ENCODE peak calls at places on chromosomes 12 and 14, in four cellular contexts. One of them, this sample, is unnamed.
A peak's percentile ranks its signal among the peaks of the same experiment; 100 is the strongest.

GRCh38 chr14:104112609-104113571 is 25.5 kb upstream of the KIF26A start:
- DNase-seq in GM12878: no peak
- DNase-seq in H1: peak; percentile 39
- DNase-seq in HCT116: no peak
- DNase-seq in this sample: no peak

GRCh38 chr14:76306131-76306530 is 69.8 kb upstream of the ESRRB start:
- DNase-seq in HCT116: no peak
- DNase-seq in GM12878: no peak
- DNase-seq in H1: peak; percentile 20
- DNase-seq in this sample: no peak

GRCh38 chr12:30905483-30906009 is 21.0 kb upstream of the TSPAN11 start:
- DNase-seq in HCT116: no peak
- DNase-seq in GM12878: no peak
- DNase-seq in H1: no peak
- DNase-seq in this sample: no peak

GRCh38 chr12:95335948-95336347 is 118.3 kb downstream of the VEZT start:
- DNase-seq in H1: no peak
- DNase-seq in HCT116: no peak
- DNase-seq in GM12878: no peak
- DNase-seq in this sample: no peak

GRCh38 chr12:123829561-123829960 is 67.5 kb downstream of the DNAH10 start:
- DNase-seq in HCT116: no peak
- DNase-seq in H1: no peak
- DNase-seq in GM12878: no peak
- DNase-seq in this sample: no peak

GRCh38 chr12:89383235-89384049 is 31.1 kb upstream of the DUSP6 start:
- DNase-seq in H1: no peak
- DNase-seq in GM12878: no peak
- DNase-seq in HCT116: no peak
- DNase-seq in this sample: no peak

GRCh38 chr12:58387199-58387598 is 445.8 kb downstream of the ATP23 start:
- DNase-seq in HCT116: peak; percentile 38
- DNase-seq in GM12878: no peak
- DNase-seq in H1: no peak
- DNase-seq in this sample: no peak

GRCh38 chr12:25518512-25518911 is 34.6 kb downstream of the LMNTD1 start:
- DNase-seq in H1: no peak
- DNase-seq in HCT116: no peak
- DNase-seq in GM12878: peak; percentile 7
- DNase-seq in this sample: no peak

GRCh38 chr12:118773956-118774723 is 207.2 kb upstream of the SRRM4 start:
- DNase-seq in GM12878: no peak
- DNase-seq in HCT116: no peak
- DNase-seq in H1: peak; percentile 85
- DNase-seq in this sample: peak; percentile 65

GRCh38 chr12:108401964-108402363 is 62.9 kb upstream of the CMKLR1 start:
- DNase-seq in H1: no peak
- DNase-seq in GM12878: no peak
- DNase-seq in HCT116: no peak
- DNase-seq in this sample: no peak

GRCh38 chr14:23614395-23614828 is 21.8 kb upstream of the DHRS2 start:
- DNase-seq in GM12878: no peak
- DNase-seq in H1: no peak
- DNase-seq in HCT116: no peak
- DNase-seq in this sample: no peak

GRCh38 chr14:33457021-33457420 is 493.9 kb downstream of the EGLN3 start:
- DNase-seq in GM12878: no peak
- DNase-seq in H1: no peak
- DNase-seq in HCT116: no peak
- DNase-seq in this sample: no peak

GRCh38 chr14:106877527-106877926 is 1351.1 kb downstream of the TMEM121 start:
- DNase-seq in HCT116: no peak
- DNase-seq in GM12878: no peak
- DNase-seq in H1: no peak
- DNase-seq in this sample: no peak

GRCh38 chr12:124661382-124661781 is 94.0 kb upstream of the NCOR2 start:
- DNase-seq in GM12878: no peak
- DNase-seq in H1: no peak
- DNase-seq in HCT116: no peak
- DNase-seq in this sample: no peak

GRCh38 chr14:55588259-55588699 is 8.3 kb downstream of the KTN1 start:
- DNase-seq in GM12878: no peak
- DNase-seq in H1: no peak
- DNase-seq in HCT116: no peak
- DNase-seq in this sample: no peak

GRCh38 chr14:101772770-101773169 is 11.3 kb downstream of the PPP2R5C start:
- DNase-seq in GM12878: no peak
- DNase-seq in H1: no peak
- DNase-seq in HCT116: no peak
- DNase-seq in this sample: no peak

GRCh38 chr14:72616294-72616693 is 277.6 kb downstream of the DPF3 start:
- DNase-seq in GM12878: no peak
- DNase-seq in H1: peak; percentile 19
- DNase-seq in HCT116: no peak
- DNase-seq in this sample: no peak

GRCh38 chr14:38616959-38617358 is 361.1 kb upstream of the CLEC14A start:
- DNase-seq in H1: no peak
- DNase-seq in HCT116: no peak
- DNase-seq in GM12878: no peak
- DNase-seq in this sample: no peak

GRCh38 chr14:67636361-67636919 is 16.7 kb downstream of the ARG2 start:
- DNase-seq in H1: no peak
- DNase-seq in HCT116: no peak
- DNase-seq in GM12878: peak; percentile 39
- DNase-seq in this sample: no peak

GRCh38 chr12:29700761-29701481 is 82.8 kb downstream of the TMTC1 start:
- DNase-seq in GM12878: no peak
- DNase-seq in HCT116: no peak
- DNase-seq in H1: no peak
- DNase-seq in this sample: no peak

GRCh38 chr12:29702972-29703371 is 80.8 kb downstream of the TMTC1 start:
- DNase-seq in HCT116: no peak
- DNase-seq in GM12878: no peak
- DNase-seq in H1: no peak
- DNase-seq in this sample: no peak

GRCh38 chr12:29702222-29702621 is 81.5 kb downstream of the TMTC1 start:
- DNase-seq in H1: no peak
- DNase-seq in GM12878: no peak
- DNase-seq in HCT116: no peak
- DNase-seq in this sample: no peak

GRCh38 chr12:29695026-29695425 is 88.7 kb downstream of the TMTC1 start:
- DNase-seq in HCT116: no peak
- DNase-seq in GM12878: no peak
- DNase-seq in H1: no peak
- DNase-seq in this sample: no peak

GRCh38 chr12:29698756-29699155 is 85.0 kb downstream of the TMTC1 start:
- DNase-seq in GM12878: no peak
- DNase-seq in H1: no peak
- DNase-seq in HCT116: no peak
- DNase-seq in this sample: peak; percentile 47
- TF ChIP-seq YY1 in GM12878: no peak
- TF ChIP-seq YY1 in H1: no peak
- TF ChIP-seq YY1 in HCT116: no peak
- TF ChIP-seq YY1 in this sample: no peak

GRCh38 chr14:69595336-69595735 is 16.1 kb upstream of the SUSD6 start:
- DNase-seq in GM12878: no peak
- DNase-seq in H1: no peak
- DNase-seq in HCT116: no peak
- DNase-seq in this sample: no peak
- H3K4me1 ChIP-seq in GM12878: peaks cover 4% of the 10 kb centered on the region
- H3K4me1 ChIP-seq in H1: no peaks in the 10 kb centered on the region
- H3K4me1 ChIP-seq in HCT116: no peaks in the 10 kb centered on the region
- H3K4me1 ChIP-seq in this sample: no peaks in the 10 kb centered on the region

DNA sequence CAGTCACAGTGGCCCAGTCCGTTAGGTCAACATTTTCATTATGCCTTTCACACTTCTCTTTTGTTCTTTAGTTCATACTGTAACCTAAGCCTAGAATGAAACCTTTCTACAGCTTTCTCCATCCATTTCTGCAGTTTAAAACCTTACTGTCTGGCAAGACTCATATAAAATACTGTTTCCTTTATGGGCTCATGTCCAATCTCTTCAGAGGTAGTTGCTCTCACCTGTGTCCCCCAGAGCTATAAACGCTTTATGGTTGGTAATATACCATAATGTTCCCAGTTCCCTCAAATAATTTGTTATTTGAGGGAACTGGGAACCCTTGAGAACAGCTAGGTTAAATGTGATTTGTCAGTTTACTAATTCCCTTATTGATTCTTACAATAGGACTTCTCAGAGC is 83.0 kb downstream of the SRGAP1 start:
- DNase-seq in GM12878: no peak
- DNase-seq in HCT116: no peak
- DNase-seq in H1: no peak
- DNase-seq in this sample: no peak
- TF ChIP-seq YY1 in GM12878: no peak
- TF ChIP-seq YY1 in HCT116: no peak
- TF ChIP-seq YY1 in H1: no peak
- TF ChIP-seq YY1 in this sample: no peak

GRCh38 chr14:59277659-59278058 is 89.2 kb downstream of the DAAM1 start:
- DNase-seq in H1: no peak
- DNase-seq in HCT116: no peak
- DNase-seq in GM12878: no peak
- DNase-seq in this sample: no peak

GRCh38 chr14:59274991-59275391 is 86.5 kb downstream of the DAAM1 start:
- DNase-seq in HCT116: no peak
- DNase-seq in GM12878: peak; percentile 67
- DNase-seq in H1: no peak
- DNase-seq in this sample: no peak

GRCh38 chr14:59275668-59276067 is 87.2 kb downstream of the DAAM1 start:
- DNase-seq in H1: no peak
- DNase-seq in GM12878: peak; percentile 78
- DNase-seq in HCT116: peak; percentile 75
- DNase-seq in this sample: no peak

GRCh38 chr14:59278111-59278510 is 89.6 kb downstream of the DAAM1 start:
- DNase-seq in GM12878: no peak
- DNase-seq in HCT116: peak; percentile 85
- DNase-seq in H1: no peak
- DNase-seq in this sample: no peak

DNA sequence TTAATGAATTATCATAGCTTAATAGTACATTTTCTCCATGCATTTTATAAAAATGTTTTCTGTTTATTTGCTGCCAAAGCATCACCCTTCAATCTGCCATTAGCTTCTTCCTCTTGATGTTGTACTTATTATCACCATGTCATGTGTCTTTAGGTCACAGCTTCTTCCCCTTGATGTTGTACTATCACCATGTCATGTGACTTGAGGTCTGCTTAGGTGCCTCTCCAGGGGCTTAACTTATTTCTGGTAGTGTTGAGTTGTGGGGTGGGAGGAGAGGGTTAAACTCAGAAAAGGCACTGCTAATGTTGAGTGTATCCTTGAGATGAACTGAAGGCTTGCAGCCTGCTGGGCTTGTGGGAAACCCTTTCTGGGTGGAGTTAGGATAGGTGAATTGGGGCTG is 87.8 kb downstream of the DAAM1 start:
- DNase-seq in GM12878: no peak
- DNase-seq in H1: no peak
- DNase-seq in HCT116: no peak
- DNase-seq in this sample: no peak
- H3K4me1 ChIP-seq in GM12878: peaks cover 21% of the 10 kb centered on the region
- H3K4me1 ChIP-seq in H1: no peaks in the 10 kb centered on the region
- H3K4me1 ChIP-seq in HCT116: peaks cover 46% of the 10 kb centered on the region
- H3K4me1 ChIP-seq in this sample: no peaks in the 10 kb centered on the region

DNA sequence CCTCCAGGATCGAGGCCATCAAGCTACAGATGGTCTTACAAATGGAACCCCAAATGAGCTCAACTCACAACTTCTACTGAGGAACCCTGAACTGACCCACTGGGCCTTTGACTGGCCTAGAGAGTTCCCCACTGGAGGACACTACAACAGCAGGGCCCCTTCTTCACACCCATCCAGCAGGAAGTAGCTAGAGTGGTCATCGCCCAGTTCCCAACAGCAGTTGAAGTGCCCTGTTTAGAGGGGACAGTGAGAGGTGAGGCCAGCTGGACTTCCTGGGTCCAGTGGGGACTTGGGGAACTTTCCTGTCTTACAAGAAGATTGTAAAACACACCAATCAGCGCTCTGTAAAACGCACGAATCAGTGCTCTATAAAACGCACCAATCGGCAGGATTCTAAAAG is 247.9 kb upstream of the BTG1 start:
- DNase-seq in GM12878: no peak
- DNase-seq in HCT116: no peak
- DNase-seq in H1: no peak
- DNase-seq in this sample: peak; percentile 5
- TF ChIP-seq YY1 in GM12878: no peak
- TF ChIP-seq YY1 in HCT116: no peak
- TF ChIP-seq YY1 in H1: no peak
- TF ChIP-seq YY1 in this sample: no peak

DNA sequence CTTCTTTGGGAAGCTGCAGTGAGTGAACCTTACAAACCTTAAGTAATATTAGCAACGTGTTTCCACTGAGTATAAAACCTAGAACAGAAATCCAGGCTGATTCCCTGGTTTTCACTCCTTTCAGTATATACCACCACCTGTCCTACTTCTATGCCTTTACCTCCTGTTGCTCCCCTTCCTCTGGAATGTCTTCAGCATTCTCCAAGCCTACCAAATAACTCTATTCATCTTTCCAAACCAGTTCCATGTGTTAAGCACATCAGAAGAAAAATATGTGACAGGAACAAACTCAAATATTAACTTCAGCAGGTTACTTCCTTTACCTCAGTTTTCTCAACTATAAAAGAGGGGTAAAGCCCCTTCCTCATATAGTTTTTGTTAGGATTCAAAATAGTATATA is 39.8 kb downstream of the LIMA1 start:
- DNase-seq in H1: no peak
- DNase-seq in HCT116: no peak
- DNase-seq in GM12878: no peak
- DNase-seq in this sample: no peak
- H3K4me1 ChIP-seq in H1: no peaks in the 10 kb centered on the region
- H3K4me1 ChIP-seq in HCT116: peaks cover 58% of the 10 kb centered on the region
- H3K4me1 ChIP-seq in GM12878: peaks cover 10% of the 10 kb centered on the region
- H3K4me1 ChIP-seq in this sample: peaks cover 2% of the 10 kb centered on the region

GRCh38 chr12:15677207-15677606 is 112.0 kb downstream of the EPS8 start:
- DNase-seq in H1: no peak
- DNase-seq in GM12878: no peak
- DNase-seq in HCT116: no peak
- DNase-seq in this sample: no peak

GRCh38 chr12:15684896-15685658 is 104.1 kb downstream of the EPS8 start:
- DNase-seq in H1: no peak
- DNase-seq in GM12878: no peak
- DNase-seq in HCT116: no peak
- DNase-seq in this sample: no peak

GRCh38 chr12:15677696-15678095 is 111.5 kb downstream of the EPS8 start:
- DNase-seq in HCT116: no peak
- DNase-seq in GM12878: no peak
- DNase-seq in H1: no peak
- DNase-seq in this sample: no peak

GRCh38 chr12:15682826-15683225 is 106.4 kb downstream of the EPS8 start:
- DNase-seq in GM12878: no peak
- DNase-seq in H1: no peak
- DNase-seq in HCT116: no peak
- DNase-seq in this sample: no peak

DNA sequence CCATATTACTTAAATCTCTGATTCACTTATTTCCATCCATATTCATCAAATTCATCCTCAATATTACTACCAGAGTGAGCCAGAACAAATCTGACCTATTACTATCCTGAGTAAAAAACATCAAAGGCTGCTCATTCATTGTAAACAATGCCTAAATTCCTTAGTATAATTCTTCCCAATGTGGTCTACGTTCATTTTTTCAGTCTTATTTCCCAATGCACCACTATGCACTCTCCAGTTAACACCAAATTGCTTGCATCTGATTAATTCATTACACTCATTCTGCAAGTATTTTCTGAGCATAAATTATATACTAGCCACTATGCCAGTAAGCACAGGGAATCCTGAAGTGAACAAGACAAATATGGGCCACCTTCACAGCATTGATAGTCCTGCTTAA is 110.0 kb downstream of the EPS8 start:
- DNase-seq in GM12878: no peak
- DNase-seq in H1: no peak
- DNase-seq in HCT116: no peak
- DNase-seq in this sample: no peak
- TF ChIP-seq YY1 in GM12878: no peak
- TF ChIP-seq YY1 in H1: no peak
- TF ChIP-seq YY1 in HCT116: no peak
- TF ChIP-seq YY1 in this sample: no peak

This sample was measured in NT2/D1.